ENCODE peak calls at places on chromosomes 5 and 9, in six cellular contexts. G, E, F, P, C and R are unnamed samples.

GRCh38 chr9:91273853-91274552 is 87.7 kb downstream of the AUH start:
- DNase-seq in G (peak), E (peak), F (no peak), P (no peak), C (no peak), R (no peak)

GRCh38 chr5:105350406-105351140 is 1788.0 kb upstream of the NUDT12 start:
- DNase-seq in G (no peak), E (no peak), F (no peak), P (no peak), C (no peak), R (no peak)

GRCh38 chr5:170523129-170523497 is 19.3 kb downstream of the KCNIP1 start:
- DNase-seq in G (peak), E (no peak), F (no peak), P (no peak), C (no peak), R (no peak)

GRCh38 chr5:68554566-68555279 is 339.2 kb downstream of the PIK3R1 start:
- DNase-seq in G (peak), E (peak), F (peak), P (no peak), C (no peak), R (peak)

GRCh38 chr5:142841511-142842255 is 71.5 kb downstream of the ARHGAP26 start:
- DNase-seq in G (peak), E (peak), F (peak), P (no peak), C (no peak), R (peak)

GRCh38 chr5:147648597-147648996 is 133.9 kb downstream of the JAKMIP2 start:
- DNase-seq in G (no peak), E (no peak), F (no peak), P (no peak), C (no peak), R (no peak)

GRCh38 chr9:100072805-100073204 is 26.0 kb downstream of the ERP44 start:
- DNase-seq in G (no peak), E (no peak), F (no peak), P (no peak), C (no peak), R (no peak)

GRCh38 chr5:1411099-1411498 is 34.1 kb downstream of the SLC6A3 start:
- DNase-seq in G (no peak), E (no peak), F (peak), P (no peak), C (no peak), R (no peak)

GRCh38 chr5:160158087-160158486 is 38.8 kb upstream of the PWWP2A start:
- DNase-seq in G (no peak), E (no peak), F (no peak), P (no peak), C (no peak), R (no peak)

GRCh38 chr9:26058111-26058895 is 380.1 kb upstream of the TUSC1 start:
- DNase-seq in G (no peak), E (peak), F (no peak), P (no peak), C (no peak), R (no peak)

GRCh38 chr5:92064993-92065392 is 681.9 kb upstream of the ARRDC3 start:
- DNase-seq in G (no peak), E (no peak), F (no peak), P (no peak), C (no peak), R (no peak)

GRCh38 chr9:114319147-114319546 is 3.8 kb upstream of the ORM1 start:
- DNase-seq in G (no peak), E (no peak), F (no peak), P (no peak), C (no peak), R (peak)

GRCh38 chr5:59367791-59368394 is 525.6 kb downstream of the PDE4D start:
- DNase-seq in G (peak), E (peak), F (peak), P (no peak), C (peak), R (peak)

GRCh38 chr9:104075801-104076753 is 18.0 kb upstream of the SMC2 start:
- DNase-seq in G (peak), E (peak), F (no peak), P (no peak), C (no peak), R (no peak)

GRCh38 chr9:80648336-80648735 is 1041.0 kb downstream of the TLE1 start:
- DNase-seq in G (peak), E (no peak), F (no peak), P (no peak), C (no peak), R (no peak)

GRCh38 chr5:33592245-33592644 is 151.5 kb downstream of the TARS1 start:
- DNase-seq in G (no peak), E (no peak), F (no peak), P (no peak), C (no peak), R (no peak)

GRCh38 chr9:19876569-19877316 is 87.9 kb upstream of the SLC24A2 start:
- DNase-seq in G (no peak), E (no peak), F (no peak), P (no peak), C (no peak), R (no peak)

GRCh38 chr5:109739741-109740140 is 50.0 kb downstream of the MAN2A1 start:
- DNase-seq in G (peak), E (peak), F (no peak), P (no peak), C (no peak), R (peak)

GRCh38 chr9:69877852-69878507 is 57.4 kb downstream of the CFAP95 start:
- DNase-seq in G (peak), E (peak), F (no peak), P (no peak), C (no peak), R (no peak)

GRCh38 chr5:144183254-144183889 is 12.7 kb downstream of the KCTD16 start:
- DNase-seq in G (peak), E (peak), F (no peak), P (no peak), C (no peak), R (no peak)

GRCh38 chr9:22175972-22176545 is 167.0 kb upstream of the CDKN2B start:
- DNase-seq in G (no peak), E (no peak), F (no peak), P (no peak), C (no peak), R (no peak)

GRCh38 chr5:117872798-117873368 is 1115.5 kb downstream of the DTWD2 start:
- DNase-seq in G (no peak), E (no peak), F (no peak), P (no peak), C (no peak), R (no peak)

GRCh38 chr5:55231476-55232193 is 1.8 kb downstream of the CCNO start:
- DNase-seq in G (no peak), E (peak), F (peak), P (no peak), C (peak), R (peak)

GRCh38 chr9:136054798-136055714 is 40.0 kb downstream of the NACC2 start:
- DNase-seq in G (no peak), E (no peak), F (no peak), P (no peak), C (no peak), R (no peak)